ENCODE peak calls at places on chromosome 5, in five cellular contexts. I, S, K, B and C are unnamed samples.

GRCh38 chr5:10724799-10725507 is 36.1 kb downstream of the DAP start:
- DNase-seq in I (peak; percentile 75), S (no peak), K (peak; percentile 76), B (no peak), C (no peak)

GRCh38 chr5:157168286-157168685 is 2.2 kb upstream of the GARIN3 start:
- DNase-seq in I (no peak), S (no peak), K (no peak), B (no peak), C (no peak)

GRCh38 chr5:172899436-172899835 is 59.8 kb upstream of the RPL26L1 start:
- DNase-seq in I (no peak), S (no peak), K (no peak), B (no peak), C (no peak)

GRCh38 chr5:151578326-151579025 is 12.7 kb downstream of the FAT2 start:
- DNase-seq in I (no peak), S (no peak), K (no peak), B (no peak), C (no peak)

GRCh38 chr5:179763215-179763945 is 30.4 kb upstream of the LTC4S start:
- DNase-seq in I (peak; percentile 38), S (no peak), K (peak; percentile 77), B (no peak), C (peak; percentile 59)

GRCh38 chr5:119287547-119288073 is 68.2 kb upstream of the TNFAIP8 start:
- DNase-seq in I (no peak), S (no peak), K (no peak), B (no peak), C (no peak)

GRCh38 chr5:106493910-106494309 is 1176.8 kb downstream of the EFNA5 start:
- DNase-seq in I (no peak), S (no peak), K (no peak), B (no peak), C (no peak)

GRCh38 chr5:135833961-135834638 is 363 bp upstream of the SLC25A48 start:
- DNase-seq in I (no peak), S (peak; percentile 42), K (no peak), B (no peak), C (no peak)

GRCh38 chr5:400282-401215 is 42.4 kb upstream of the EXOC3 start:
- DNase-seq in I (no peak), S (peak; percentile 19), K (no peak), B (no peak), C (no peak)

GRCh38 chr5:169011009-169011408 is 289.9 kb downstream of the SLIT3 start:
- DNase-seq in I (no peak), S (no peak), K (no peak), B (no peak), C (no peak)

GRCh38 chr5:108529381-108529780 is 147.5 kb upstream of the FBXL17 start:
- DNase-seq in I (no peak), S (no peak), K (no peak), B (no peak), C (no peak)

GRCh38 chr5:153831976-153832375 is 206.7 kb downstream of the FAM114A2 start:
- DNase-seq in I (peak; percentile 60), S (no peak), K (peak; percentile 5), B (peak; percentile 11), C (peak; percentile 45)

GRCh38 chr5:179170606-179171005 is 110.4 kb downstream of the ZNF354C start:
- DNase-seq in I (no peak), S (no peak), K (no peak), B (no peak), C (no peak)

GRCh38 chr5:55601209-55601618 is 66.5 kb upstream of the PLPP1 start:
- DNase-seq in I (no peak), S (peak; percentile 32), K (peak; percentile 93), B (no peak), C (peak; percentile 68)

GRCh38 chr5:157471709-157472108 is 11.7 kb downstream of the NIPAL4 start:
- DNase-seq in I (peak; percentile 34), S (no peak), K (peak; percentile 30), B (no peak), C (peak; percentile 62)

GRCh38 chr5:138873886-138874200 is 1.3 kb downstream of the LRRTM2 start:
- DNase-seq in I (no peak), S (no peak), K (no peak), B (no peak), C (no peak)

GRCh38 chr5:33322632-33323031 is 118.1 kb upstream of the TARS1 start:
- DNase-seq in I (no peak), S (no peak), K (no peak), B (no peak), C (no peak)
- TF ChIP-seq JUND in I (no peak), S (no peak), K (no peak), B (no peak), C (no peak)

DNA sequence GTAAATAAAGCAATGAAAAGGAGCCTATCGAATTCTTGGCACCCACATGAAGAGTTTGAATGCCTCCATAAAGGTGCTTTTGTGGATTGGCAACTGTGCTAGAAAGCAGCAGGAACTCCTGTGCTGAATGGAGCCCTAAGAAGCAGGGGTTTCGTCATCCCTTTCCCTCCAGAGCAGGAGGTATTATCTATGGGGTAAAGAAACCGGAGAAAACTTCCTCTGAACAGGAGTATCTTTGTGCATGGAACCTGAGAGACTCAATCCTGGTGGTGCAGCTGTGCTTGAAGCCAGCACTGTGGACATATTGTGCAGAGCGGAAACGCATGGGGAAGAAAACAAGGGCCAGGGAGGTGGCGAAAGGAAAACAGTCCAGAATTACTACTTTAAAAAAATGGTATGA is 148.4 kb upstream of the OTULINL start:
- DNase-seq in I (no peak), S (no peak), K (no peak), B (no peak), C (no peak)
- TF ChIP-seq JUND in I (no peak), S (no peak), K (no peak), B (no peak), C (no peak)

DNA sequence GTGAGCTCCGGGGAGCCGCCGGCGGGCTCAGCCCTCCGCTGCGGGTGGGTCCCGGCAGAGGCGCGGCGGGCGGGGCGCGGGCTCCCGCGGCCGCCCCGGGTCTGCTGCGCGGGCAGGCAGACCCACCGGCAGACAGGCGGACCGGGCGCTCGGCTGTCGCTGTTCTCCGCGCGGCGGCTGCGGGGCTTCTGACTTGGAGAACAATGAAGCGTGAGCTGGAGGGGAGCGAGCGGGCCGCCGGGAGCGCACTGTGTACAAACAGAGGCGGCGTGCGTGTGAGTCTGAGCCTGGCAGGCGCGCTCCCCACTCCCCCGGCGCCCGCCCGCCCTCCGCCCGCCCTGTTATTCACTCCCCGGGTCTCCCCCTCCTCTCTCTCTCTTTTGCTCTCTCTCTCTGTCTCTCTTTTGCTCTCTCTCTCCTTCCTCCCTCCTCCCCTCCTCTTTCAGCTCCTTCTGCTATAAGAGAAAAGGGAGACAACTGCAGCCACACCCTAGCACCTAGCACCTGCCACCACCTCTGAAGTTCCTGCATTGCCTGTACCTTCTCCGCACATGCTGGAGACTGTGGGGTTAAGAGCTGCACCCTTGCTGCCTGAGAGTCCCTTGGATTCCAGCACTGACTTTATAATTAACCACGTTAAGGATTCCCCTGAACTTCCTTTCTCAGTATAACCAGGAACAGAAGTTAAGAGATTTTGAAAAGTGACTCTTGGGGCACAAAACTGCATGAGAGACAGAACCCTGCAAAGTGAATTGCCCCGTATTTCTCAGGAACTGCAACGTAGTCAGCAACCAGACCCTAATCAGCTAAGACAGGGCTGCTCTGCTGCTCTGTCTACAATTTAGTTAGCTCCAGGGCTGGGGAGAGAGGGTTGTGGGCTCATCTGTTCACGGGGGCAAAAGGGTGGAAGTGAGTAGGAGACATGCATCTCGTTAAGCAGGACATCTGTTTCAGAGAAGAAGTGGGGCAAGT is at the start of gene EDIL3:
- DNase-seq in I (no peak), S (peak; percentile 82), K (no peak), B (no peak), C (peak; percentile 9)
- TF ChIP-seq JUND in I (no peak), S (no peak), K (no peak), B (no peak), C (no peak)

GRCh38 chr5:177427211-177427822 is 841 bp downstream of the GRK6 start:
- DNase-seq in I (no peak), S (no peak), K (no peak), B (no peak), C (peak; percentile 54)
- TF ChIP-seq JUND in I (no peak), S (no peak), K (no peak), B (no peak), C (no peak)

GRCh38 chr5:94690778-94691177 is 72.3 kb downstream of the SLF1 start:
- DNase-seq in I (no peak), S (no peak), K (no peak), B (no peak), C (no peak)

GRCh38 chr5:94692610-94693009 is 74.1 kb downstream of the SLF1 start:
- DNase-seq in I (no peak), S (no peak), K (no peak), B (no peak), C (no peak)

GRCh38 chr5:94691947-94692346 is 73.5 kb downstream of the SLF1 start:
- DNase-seq in I (no peak), S (no peak), K (peak; percentile 3), B (no peak), C (no peak)

GRCh38 chr5:94691270-94691669 is 72.8 kb downstream of the SLF1 start:
- DNase-seq in I (no peak), S (no peak), K (no peak), B (no peak), C (no peak)

DNA sequence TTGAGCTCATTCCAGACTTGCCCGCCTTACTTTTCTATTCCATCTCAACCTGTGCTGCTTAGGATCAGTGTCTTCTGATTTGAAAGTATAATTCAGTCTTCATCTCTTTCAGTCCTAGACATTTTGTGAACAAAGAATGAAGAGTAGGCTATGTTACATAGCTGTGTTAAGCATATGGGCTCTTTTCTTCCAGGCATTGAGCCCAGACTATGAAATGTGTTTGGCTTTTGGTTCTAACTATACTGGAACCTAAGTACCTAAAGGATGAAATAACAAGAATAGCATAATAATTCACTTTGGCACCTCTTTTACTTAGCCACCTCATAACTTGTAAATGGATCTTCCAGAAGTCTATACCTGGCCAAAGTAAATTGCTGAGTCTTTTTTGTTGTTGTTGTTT is 71.4 kb downstream of the SLF1 start:
- DNase-seq in I (no peak), S (no peak), K (no peak), B (no peak), C (no peak)
- TF ChIP-seq JUND in I (no peak), S (no peak), K (no peak), B (no peak), C (no peak)